ENCODE peak calls at places on chromosome 6, in four cellular contexts. One of them, this sample, is unnamed.

GRCh38 chr6:122789862-122790739 is 1.0 kb downstream of the SMPDL3A start:
- DNase-seq in suprapubic skin: no peak
- DNase-seq in A549: no peak
- DNase-seq in mesenchymal stem cell: peak
- DNase-seq in this sample: no peak

GRCh38 chr6:73854998-73855718 is 159.2 kb downstream of the CD109 start:
- DNase-seq in suprapubic skin: no peak
- DNase-seq in mesenchymal stem cell: peak
- DNase-seq in A549: peak
- DNase-seq in this sample: peak

GRCh38 chr6:91626935-91627334 is 1040.1 kb upstream of the MAP3K7 start:
- DNase-seq in A549: no peak
- DNase-seq in mesenchymal stem cell: no peak
- DNase-seq in suprapubic skin: no peak
- DNase-seq in this sample: no peak

GRCh38 chr6:166242888-166243287 is 65.3 kb downstream of the PRR18 start:
- DNase-seq in A549: no peak
- DNase-seq in suprapubic skin: no peak
- DNase-seq in mesenchymal stem cell: no peak
- DNase-seq in this sample: no peak

GRCh38 chr6:136113736-136114173 is 136.4 kb downstream of the MTFR2 start:
- DNase-seq in A549: peak
- DNase-seq in mesenchymal stem cell: peak
- DNase-seq in suprapubic skin: peak
- DNase-seq in this sample: peak

GRCh38 chr6:74606488-74607135 is 599.2 kb downstream of the COL12A1 start:
- DNase-seq in A549: peak
- DNase-seq in mesenchymal stem cell: peak
- DNase-seq in suprapubic skin: no peak
- DNase-seq in this sample: no peak

GRCh38 chr6:133291671-133292070 is 50.5 kb downstream of the EYA4 start:
- DNase-seq in mesenchymal stem cell: no peak
- DNase-seq in A549: no peak
- DNase-seq in suprapubic skin: no peak
- DNase-seq in this sample: no peak

GRCh38 chr6:29762051-29762450 is 38.8 kb downstream of the HLA-F start:
- DNase-seq in suprapubic skin: no peak
- DNase-seq in A549: no peak
- DNase-seq in mesenchymal stem cell: no peak
- DNase-seq in this sample: no peak

GRCh38 chr6:4209201-4209600 is 73.8 kb upstream of the ECI2 start:
- DNase-seq in A549: no peak
- DNase-seq in mesenchymal stem cell: no peak
- DNase-seq in suprapubic skin: no peak
- DNase-seq in this sample: no peak

GRCh38 chr6:33898771-33899170 is 95.0 kb upstream of the MLN start:
- DNase-seq in suprapubic skin: no peak
- DNase-seq in mesenchymal stem cell: no peak
- DNase-seq in A549: no peak
- DNase-seq in this sample: no peak

GRCh38 chr6:127748290-127748689 is 152.6 kb downstream of the THEMIS start:
- DNase-seq in suprapubic skin: no peak
- DNase-seq in A549: no peak
- DNase-seq in mesenchymal stem cell: no peak
- DNase-seq in this sample: no peak

GRCh38 chr6:42197574-42198362 is 3.0 kb upstream of the GUCA1B start:
- DNase-seq in suprapubic skin: no peak
- DNase-seq in mesenchymal stem cell: peak
- DNase-seq in A549: peak
- DNase-seq in this sample: no peak

GRCh38 chr6:36599791-36600209 is 5.6 kb downstream of the SRSF3 start:
- DNase-seq in suprapubic skin: peak
- DNase-seq in mesenchymal stem cell: peak
- DNase-seq in A549: peak
- DNase-seq in this sample: no peak

GRCh38 chr6:160256445-160256844 is 2.2 kb downstream of the SLC22A2 start:
- DNase-seq in A549: no peak
- DNase-seq in suprapubic skin: no peak
- DNase-seq in mesenchymal stem cell: no peak
- DNase-seq in this sample: no peak

GRCh38 chr6:70103798-70104197 is 199.1 kb downstream of the COL9A1 start:
- DNase-seq in A549: peak
- DNase-seq in suprapubic skin: no peak
- DNase-seq in mesenchymal stem cell: no peak
- DNase-seq in this sample: no peak

GRCh38 chr6:138296786-138297185 is 78.5 kb upstream of the PBOV1 start:
- DNase-seq in mesenchymal stem cell: no peak
- DNase-seq in suprapubic skin: no peak
- DNase-seq in A549: no peak
- DNase-seq in this sample: no peak

GRCh38 chr6:109243863-109244825 is 138.1 kb downstream of the CD164 start:
- DNase-seq in suprapubic skin: no peak
- DNase-seq in mesenchymal stem cell: no peak
- DNase-seq in A549: no peak
- DNase-seq in this sample: no peak

GRCh38 chr6:145569140-145569539 is 166.2 kb downstream of the EPM2A start:
- DNase-seq in A549: no peak
- DNase-seq in suprapubic skin: no peak
- DNase-seq in mesenchymal stem cell: no peak
- DNase-seq in this sample: no peak

GRCh38 chr6:128527375-128527774 is 7.0 kb upstream of the PTPRK start:
- DNase-seq in A549: no peak
- DNase-seq in suprapubic skin: no peak
- DNase-seq in mesenchymal stem cell: no peak
- DNase-seq in this sample: no peak

GRCh38 chr6:151763303-151763702 is 44.2 kb upstream of the ESR1 start:
- DNase-seq in suprapubic skin: no peak
- DNase-seq in A549: no peak
- DNase-seq in mesenchymal stem cell: no peak
- DNase-seq in this sample: no peak

GRCh38 chr6:66054967-66055366 is 347.9 kb upstream of the EYS start:
- DNase-seq in mesenchymal stem cell: no peak
- DNase-seq in suprapubic skin: no peak
- DNase-seq in A549: no peak
- DNase-seq in this sample: no peak

GRCh38 chr6:137927777-137928218 is 60.7 kb downstream of the TNFAIP3 start:
- DNase-seq in suprapubic skin: no peak
- DNase-seq in mesenchymal stem cell: peak
- DNase-seq in A549: no peak
- DNase-seq in this sample: no peak

GRCh38 chr6:150755042-150755441 is 110.5 kb upstream of the MTHFD1L start:
- DNase-seq in A549: no peak
- DNase-seq in mesenchymal stem cell: no peak
- DNase-seq in suprapubic skin: no peak
- DNase-seq in this sample: no peak

GRCh38 chr6:42337985-42338572 is 113.6 kb downstream of the TRERF1 start:
- DNase-seq in mesenchymal stem cell: no peak
- DNase-seq in A549: no peak
- DNase-seq in suprapubic skin: no peak
- DNase-seq in this sample: no peak

GRCh38 chr6:170450946-170451761 is 102.0 kb downstream of the PSMB1 start:
- DNase-seq in mesenchymal stem cell: no peak
- DNase-seq in A549: no peak
- DNase-seq in suprapubic skin: no peak
- DNase-seq in this sample: no peak

GRCh38 chr6:61886608-61887259 is 399.3 kb downstream of the KHDRBS2 start:
- DNase-seq in A549: no peak
- DNase-seq in suprapubic skin: no peak
- DNase-seq in mesenchymal stem cell: peak
- DNase-seq in this sample: no peak

GRCh38 chr6:105178110-105178509 is 1.7 kb downstream of the POPDC3 start:
- DNase-seq in mesenchymal stem cell: peak
- DNase-seq in A549: peak
- DNase-seq in suprapubic skin: no peak
- DNase-seq in this sample: no peak

GRCh38 chr6:142746524-142746923 is 198.5 kb downstream of the HIVEP2 start:
- DNase-seq in mesenchymal stem cell: peak
- DNase-seq in A549: peak
- DNase-seq in suprapubic skin: no peak
- DNase-seq in this sample: no peak

GRCh38 chr6:42777126-42777822 is 4.6 kb upstream of the BICRAL start:
- DNase-seq in suprapubic skin: no peak
- DNase-seq in mesenchymal stem cell: peak
- DNase-seq in A549: no peak
- DNase-seq in this sample: no peak

GRCh38 chr6:14123331-14124105 is 5.9 kb downstream of the CD83 start:
- DNase-seq in A549: no peak
- DNase-seq in mesenchymal stem cell: no peak
- DNase-seq in suprapubic skin: no peak
- DNase-seq in this sample: no peak

GRCh38 chr6:166502453-166502852 is 84.0 kb downstream of the RAMACL start:
- DNase-seq in suprapubic skin: no peak
- DNase-seq in mesenchymal stem cell: no peak
- DNase-seq in A549: no peak
- DNase-seq in this sample: no peak

GRCh38 chr6:52019851-52020250 is 67.6 kb downstream of the PKHD1 start:
- DNase-seq in mesenchymal stem cell: no peak
- DNase-seq in suprapubic skin: no peak
- DNase-seq in A549: no peak
- DNase-seq in this sample: no peak
- H3K27ac ChIP-seq in mesenchymal stem cell: no peak
- H3K27ac ChIP-seq in suprapubic skin: no peak
- H3K27ac ChIP-seq in A549: no peak
- H3K27ac ChIP-seq in this sample: peak

GRCh38 chr6:156954781-156955180 is 177.6 kb downstream of the ARID1B start:
- DNase-seq in A549: no peak
- DNase-seq in mesenchymal stem cell: no peak
- DNase-seq in suprapubic skin: no peak
- DNase-seq in this sample: no peak

GRCh38 chr6:156952401-156952800 is 175.2 kb downstream of the ARID1B start:
- DNase-seq in suprapubic skin: no peak
- DNase-seq in A549: no peak
- DNase-seq in mesenchymal stem cell: no peak
- DNase-seq in this sample: no peak

GRCh38 chr6:156953478-156954146 is 176.4 kb downstream of the ARID1B start:
- DNase-seq in mesenchymal stem cell: peak
- DNase-seq in A549: peak
- DNase-seq in suprapubic skin: no peak
- DNase-seq in this sample: peak

GRCh38 chr6:156954191-156954590 is 177.0 kb downstream of the ARID1B start:
- DNase-seq in A549: no peak
- DNase-seq in mesenchymal stem cell: peak
- DNase-seq in suprapubic skin: no peak
- DNase-seq in this sample: no peak

DNA sequence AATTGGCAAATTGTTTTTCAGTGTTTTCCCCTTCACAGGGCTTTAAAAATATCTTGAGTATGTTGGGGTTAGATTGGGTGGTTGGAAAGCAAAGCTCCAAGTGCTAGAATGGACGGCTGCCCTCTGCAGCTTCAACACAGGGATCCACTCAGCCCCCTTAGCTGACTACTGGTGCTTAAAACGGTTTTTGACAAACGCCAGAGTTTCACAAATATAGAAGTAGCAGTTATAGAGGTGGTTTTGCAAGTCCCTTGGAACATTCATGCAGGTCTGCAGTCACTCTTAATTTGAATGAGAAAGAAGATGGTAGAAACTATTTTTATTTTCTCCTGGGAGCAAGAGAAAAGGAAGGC is 175.9 kb downstream of the ARID1B start:
- DNase-seq in A549: no peak
- DNase-seq in suprapubic skin: no peak
- DNase-seq in mesenchymal stem cell: no peak
- DNase-seq in this sample: no peak
- H3K27ac ChIP-seq in A549: peak
- H3K27ac ChIP-seq in suprapubic skin: peak
- H3K27ac ChIP-seq in mesenchymal stem cell: peak
- H3K27ac ChIP-seq in this sample: peak

GRCh38 chr6:2275207-2275891 is 29.9 kb upstream of the GMDS start:
- DNase-seq in suprapubic skin: no peak
- DNase-seq in A549: no peak
- DNase-seq in mesenchymal stem cell: peak
- DNase-seq in this sample: no peak
- H3K27ac ChIP-seq in suprapubic skin: no peak
- H3K27ac ChIP-seq in A549: no peak
- H3K27ac ChIP-seq in mesenchymal stem cell: peak
- H3K27ac ChIP-seq in this sample: no peak

GRCh38 chr6:15305909-15306308 is 60.0 kb downstream of the JARID2 start:
- DNase-seq in suprapubic skin: no peak
- DNase-seq in mesenchymal stem cell: no peak
- DNase-seq in A549: no peak
- DNase-seq in this sample: no peak

GRCh38 chr6:15304337-15305078 is 58.6 kb downstream of the JARID2 start:
- DNase-seq in mesenchymal stem cell: no peak
- DNase-seq in suprapubic skin: no peak
- DNase-seq in A549: no peak
- DNase-seq in this sample: no peak

GRCh38 chr6:15303162-15303919 is 57.5 kb downstream of the JARID2 start:
- DNase-seq in suprapubic skin: no peak
- DNase-seq in A549: no peak
- DNase-seq in mesenchymal stem cell: no peak
- DNase-seq in this sample: no peak

GRCh38 chr6:15305496-15305895 is 59.6 kb downstream of the JARID2 start:
- DNase-seq in A549: no peak
- DNase-seq in suprapubic skin: no peak
- DNase-seq in mesenchymal stem cell: no peak
- DNase-seq in this sample: no peak

GRCh38 chr6:15303920-15304291 is 58.0 kb downstream of the JARID2 start:
- DNase-seq in mesenchymal stem cell: no peak
- DNase-seq in A549: no peak
- DNase-seq in suprapubic skin: no peak
- DNase-seq in this sample: no peak
- H3K27ac ChIP-seq in mesenchymal stem cell: no peak
- H3K27ac ChIP-seq in A549: no peak
- H3K27ac ChIP-seq in suprapubic skin: no peak
- H3K27ac ChIP-seq in this sample: no peak

GRCh38 chr6:82371799-82372508 is 8.3 kb downstream of the TPBG start:
- DNase-seq in mesenchymal stem cell: no peak
- DNase-seq in A549: no peak
- DNase-seq in suprapubic skin: no peak
- DNase-seq in this sample: peak
- H3K27ac ChIP-seq in mesenchymal stem cell: no peak
- H3K27ac ChIP-seq in A549: no peak
- H3K27ac ChIP-seq in suprapubic skin: no peak
- H3K27ac ChIP-seq in this sample: peak

DNA sequence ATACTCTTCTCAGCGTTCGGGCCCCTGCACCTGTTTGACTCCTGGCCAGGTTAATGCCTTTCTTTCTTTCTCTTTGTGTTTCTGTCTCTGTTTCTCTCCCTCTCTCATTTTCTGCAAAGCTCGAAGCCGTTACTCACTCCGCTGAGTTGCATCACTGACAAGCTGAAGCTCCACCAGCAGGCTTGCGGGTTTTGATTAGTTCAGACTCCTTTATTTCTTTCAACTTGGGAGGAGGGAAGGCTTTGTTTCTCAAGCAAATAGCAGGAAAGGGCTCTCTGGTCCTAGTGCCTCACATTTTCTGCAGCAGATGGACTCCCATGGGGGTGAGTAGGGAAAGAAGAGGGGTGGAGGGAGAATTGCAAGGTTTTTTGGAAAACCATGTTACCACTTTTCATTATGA is 135.6 kb upstream of the SUPT3H start:
- DNase-seq in mesenchymal stem cell: no peak
- DNase-seq in A549: no peak
- DNase-seq in suprapubic skin: no peak
- DNase-seq in this sample: no peak
- H3K27ac ChIP-seq in mesenchymal stem cell: no peak
- H3K27ac ChIP-seq in A549: no peak
- H3K27ac ChIP-seq in suprapubic skin: no peak
- H3K27ac ChIP-seq in this sample: no peak

GRCh38 chr6:155077784-155078183 is 82.7 kb downstream of the TIAM2 start:
- DNase-seq in mesenchymal stem cell: no peak
- DNase-seq in suprapubic skin: no peak
- DNase-seq in A549: no peak
- DNase-seq in this sample: no peak
- H3K27ac ChIP-seq in mesenchymal stem cell: no peak
- H3K27ac ChIP-seq in suprapubic skin: no peak
- H3K27ac ChIP-seq in A549: no peak
- H3K27ac ChIP-seq in this sample: no peak